ENCODE peak calls at places on chromosomes 16 and 17, in six cellular contexts. C is K562; B is thoracic aorta; K is esophagus squamous epithelium; A is breast epithelium; W is CD8-positive, alpha-beta T cell. Q is an unnamed sample. For H3K36me3 and H3K4me1, the result is how much of the 10 kb centered on the place peaks cover.

GRCh38 chr16:55491691-55492090 is 12.7 kb downstream of the MMP2 start:
- DNase-seq in B (no peak), A (peak), W (no peak), K (no peak), C (no peak), Q (no peak)

GRCh38 chr17:39563476-39563875 is 44.2 kb downstream of the NEUROD2 start:
- DNase-seq in W (no peak), K (no peak), C (no peak), A (no peak), B (no peak), Q (no peak)

GRCh38 chr16:55257971-55258613 is 65.9 kb upstream of the IRX6 start:
- DNase-seq in B (no peak), W (no peak), A (no peak), C (peak), K (no peak), Q (peak)

GRCh38 chr17:56416682-56417351 is 176.7 kb upstream of the NOG start:
- DNase-seq in A (no peak), K (no peak), W (no peak), B (no peak), C (no peak), Q (no peak)

GRCh38 chr17:8234361-8235270 is 13.2 kb downstream of the CTC1 start:
- DNase-seq in C (no peak), A (no peak), B (no peak), K (no peak), W (no peak), Q (no peak)

GRCh38 chr17:44360144-44360533 is 3.5 kb downstream of the FAM171A2 start:
- DNase-seq in W (no peak), B (no peak), C (no peak), K (no peak), A (no peak), Q (no peak)

GRCh38 chr16:74778646-74779045 is 4.0 kb upstream of the FA2H start:
- DNase-seq in C (no peak), K (no peak), W (no peak), B (no peak), A (no peak), Q (no peak)

GRCh38 chr16:794853-795466 is 5.6 kb downstream of the GNG13 start:
- DNase-seq in C (no peak), W (no peak), A (no peak), B (no peak), K (no peak), Q (no peak)

GRCh38 chr17:55726440-55726839 is 3.8 kb upstream of the TMEM100 start:
- DNase-seq in C (no peak), B (peak), K (no peak), A (peak), W (no peak), Q (peak)

GRCh38 chr16:63008688-63009087 is 972.5 kb upstream of the CDH8 start:
- DNase-seq in K (no peak), B (no peak), C (no peak), W (no peak), A (no peak), Q (no peak)

GRCh38 chr17:37358830-37359681 is 16.7 kb upstream of the C17orf78 start:
- DNase-seq in A (peak), C (peak), W (peak), K (peak), B (peak), Q (peak)

GRCh38 chr17:50185724-50186545 is 15.5 kb downstream of the COL1A1 start:
- DNase-seq in K (no peak), B (no peak), A (no peak), W (no peak), C (no peak), Q (no peak)

GRCh38 chr17:50182783-50183438 is 17.1 kb downstream of the SGCA start:
- DNase-seq in A (no peak), W (no peak), B (no peak), K (no peak), C (no peak), Q (no peak)

GRCh38 chr17:50184611-50185398 is 16.6 kb downstream of the COL1A1 start:
- DNase-seq in C (no peak), A (no peak), W (no peak), K (no peak), B (peak), Q (no peak)

GRCh38 chr17:50183439-50184001 is 17.7 kb downstream of the SGCA start:
- DNase-seq in A (no peak), C (no peak), W (no peak), B (no peak), K (no peak), Q (no peak)

DNA sequence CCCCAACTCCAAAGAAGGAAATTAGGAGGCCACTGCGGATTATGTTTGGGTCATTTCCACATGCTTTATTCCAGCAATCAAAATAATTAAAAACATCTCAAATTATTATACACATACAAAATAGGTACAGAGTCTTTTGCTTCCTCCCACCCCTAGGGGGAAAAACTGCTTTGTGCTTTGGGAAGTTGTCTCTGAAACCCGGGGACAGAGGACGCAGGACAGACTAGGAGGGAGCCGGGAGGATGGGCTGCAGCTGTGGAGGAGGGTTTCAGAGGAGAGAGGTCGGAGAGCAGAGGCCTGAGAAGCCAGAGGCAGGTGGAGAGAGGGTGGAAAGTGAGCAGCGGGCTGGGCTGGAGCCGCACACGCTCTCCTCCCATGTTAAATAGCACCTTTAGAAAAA is 17.4 kb downstream of the COL1A1 start:
- DNase-seq in W (no peak), B (no peak), C (no peak), K (no peak), A (no peak), Q (no peak)
- TF ChIP-seq CTCF in W (no peak), B (peak), C (no peak), K (no peak), A (no peak), Q (peak)

GRCh38 chr16:24954137-24954536 is 61.0 kb downstream of the ARHGAP17 start:
- DNase-seq in K (no peak), A (no peak), C (no peak), B (no peak), W (no peak), Q (no peak)
- H3K36me3 ChIP-seq in K (under half), A (under half), C (half or more), B (under half), W (under half), Q (under half)

GRCh38 chr16:28196331-28196987 is 15.3 kb downstream of the XPO6 start:
- DNase-seq in K (no peak), B (no peak), A (no peak), C (no peak), W (no peak), Q (no peak)

GRCh38 chr16:28195859-28196258 is 15.9 kb downstream of the XPO6 start:
- DNase-seq in B (no peak), C (no peak), W (no peak), K (no peak), A (no peak), Q (no peak)

GRCh38 chr16:28191364-28191985 is 20.3 kb downstream of the XPO6 start:
- DNase-seq in B (no peak), K (no peak), C (no peak), A (no peak), W (no peak), Q (peak)

GRCh38 chr16:28192811-28193529 is 18.8 kb downstream of the XPO6 start:
- DNase-seq in K (no peak), B (no peak), C (no peak), A (no peak), W (peak), Q (no peak)

GRCh38 chr16:28193530-28194423 is 18.0 kb downstream of the XPO6 start:
- DNase-seq in K (no peak), A (no peak), W (no peak), B (no peak), C (no peak), Q (peak)
- H3K4me1 ChIP-seq in K (under half), A (under half), W (half or more), B (under half), C (under half), Q (under half)

GRCh38 chr16:3131755-3132377 is 3.0 kb upstream of the ZNF213 start:
- DNase-seq in A (no peak), B (no peak), K (no peak), C (peak), W (no peak), Q (peak)
- TF ChIP-seq CTCF in A (peak), B (no peak), K (peak), C (peak), W (peak), Q (peak)

GRCh38 chr17:19933633-19934032 is 44.0 kb downstream of the AKAP10 start:
- DNase-seq in C (no peak), B (no peak), W (no peak), A (no peak), K (no peak), Q (no peak)

GRCh38 chr17:19933221-19933620 is 44.4 kb downstream of the AKAP10 start:
- DNase-seq in B (no peak), A (no peak), C (no peak), W (no peak), K (no peak), Q (peak)

GRCh38 chr17:19928299-19928698 is 49.3 kb downstream of the AKAP10 start:
- DNase-seq in W (no peak), K (no peak), C (no peak), A (no peak), B (no peak), Q (no peak)
- H3K36me3 ChIP-seq in W (under half), K (under half), C (under half), A (under half), B (under half), Q (under half)

Q was measured in PC-3.